ENCODE peak calls at places on chromosome 19, in eight cellular contexts. H is endothelial cell of umbilical vein, X is upper lobe of left lung, P is sigmoid colon, F is HCT116, B is SK-N-SH, C is Panc1, M is breast epithelium. G is an unnamed sample.

GRCh38 chr19:6038634-6039405 is 60.9 kb upstream of the RANBP3 start:
- DNase-seq in B (no peak), C (no peak), X (no peak), P (no peak), F (no peak), H (no peak), M (peak; percentile 39), G (no peak)

GRCh38 chr19:13120817-13121216 is 2.8 kb downstream of the NACC1 start:
- DNase-seq in X (no peak), B (no peak), H (no peak), C (no peak), M (no peak), F (no peak), P (no peak), G (no peak)

GRCh38 chr19:41377977-41378707 is 1.8 kb downstream of the TMEM91 start:
- DNase-seq in X (no peak), B (peak; percentile 71), P (no peak), H (no peak), C (no peak), F (no peak), M (no peak), G (no peak)

GRCh38 chr19:32566246-32566830 is 14.7 kb upstream of the PDCD5 start:
- DNase-seq in P (no peak), B (no peak), C (no peak), F (no peak), M (no peak), X (no peak), H (no peak), G (no peak)

GRCh38 chr19:4684312-4685095 is 14.4 kb upstream of the MYDGF start:
- DNase-seq in F (no peak), P (no peak), X (no peak), B (no peak), H (no peak), C (no peak), M (no peak), G (no peak)

GRCh38 chr19:44626067-44626624 is 12.8 kb downstream of the IGSF23 start:
- DNase-seq in X (no peak), B (no peak), P (no peak), C (no peak), F (peak; percentile 66), H (peak; percentile 93), M (peak; percentile 64), G (no peak)

GRCh38 chr19:19758164-19758563 is 25.3 kb upstream of the ZNF14 start:
- DNase-seq in B (peak; percentile 20), P (no peak), X (no peak), C (no peak), M (no peak), F (no peak), H (no peak), G (no peak)

GRCh38 chr19:55581828-55582223 is 1.2 kb upstream of the ZNF579 start:
- DNase-seq in F (no peak), C (no peak), B (no peak), M (no peak), X (no peak), P (no peak), H (no peak), G (no peak)

GRCh38 chr19:14370169-14370998 is 10.9 kb upstream of the ADGRE5 start:
- DNase-seq in P (no peak), H (no peak), F (no peak), B (no peak), M (no peak), C (no peak), X (no peak), G (no peak)

GRCh38 chr19:3054972-3055740 is 7.1 kb downstream of the TLE5 start:
- DNase-seq in H (no peak), C (no peak), M (no peak), B (no peak), X (no peak), F (no peak), P (no peak), G (no peak)

GRCh38 chr19:33467851-33468250 is 53.7 kb downstream of the PEPD start:
- DNase-seq in M (peak; percentile 35), P (no peak), C (no peak), B (no peak), F (no peak), X (peak; percentile 2), H (no peak), G (no peak)

GRCh38 chr19:7340959-7341837 is 7.5 kb upstream of the ARHGEF18 start:
- DNase-seq in F (peak; percentile 67), X (peak; percentile 79), C (peak; percentile 52), B (peak; percentile 71), P (peak; percentile 89), M (peak; percentile 73), H (peak; percentile 86), G (no peak)

GRCh38 chr19:38894968-38895367 is 4.5 kb downstream of the SIRT2 start:
- DNase-seq in C (no peak), P (no peak), M (no peak), X (no peak), F (no peak), H (no peak), B (no peak), G (no peak)

GRCh38 chr19:31616031-31616430 is 266.8 kb upstream of the TSHZ3 start:
- DNase-seq in B (no peak), M (no peak), F (no peak), C (no peak), P (no peak), X (no peak), H (no peak), G (no peak)

GRCh38 chr19:1248454-1249297 is at the start of gene MIDN:
- DNase-seq in P (peak; percentile 93), X (peak; percentile 86), M (peak; percentile 84), C (no peak), F (no peak), H (peak; percentile 86), B (peak; percentile 87), G (no peak)

GRCh38 chr19:1249990-1250298 is 1.6 kb downstream of the MIDN start:
- DNase-seq in F (no peak), M (no peak), C (no peak), H (no peak), B (no peak), X (no peak), P (no peak), G (no peak)

GRCh38 chr19:1245884-1246816 is 2.2 kb upstream of the MIDN start:
- DNase-seq in B (no peak), C (no peak), P (peak; percentile 90), X (peak; percentile 88), F (no peak), H (no peak), M (no peak), G (no peak)

GRCh38 chr19:1249298-1249989 is 1.1 kb downstream of the MIDN start:
- DNase-seq in C (no peak), H (peak; percentile 94), X (peak; percentile 96), B (peak; percentile 92), P (peak; percentile 98), M (peak; percentile 94), F (peak; percentile 89), G (no peak)

GRCh38 chr19:1247747-1248453 is 483 bp upstream of the MIDN start:
- DNase-seq in M (no peak), H (peak; percentile 90), B (peak; percentile 60), P (peak; percentile 91), F (no peak), C (no peak), X (peak; percentile 87), G (no peak)
- TF ChIP-seq POLR2AphosphoS5 in M (no peak), H (peak; percentile 4), B (no peak), P (no peak), F (no peak), C (peak; percentile 11), X (peak; percentile 6), G (peak; percentile 79)

DNA sequence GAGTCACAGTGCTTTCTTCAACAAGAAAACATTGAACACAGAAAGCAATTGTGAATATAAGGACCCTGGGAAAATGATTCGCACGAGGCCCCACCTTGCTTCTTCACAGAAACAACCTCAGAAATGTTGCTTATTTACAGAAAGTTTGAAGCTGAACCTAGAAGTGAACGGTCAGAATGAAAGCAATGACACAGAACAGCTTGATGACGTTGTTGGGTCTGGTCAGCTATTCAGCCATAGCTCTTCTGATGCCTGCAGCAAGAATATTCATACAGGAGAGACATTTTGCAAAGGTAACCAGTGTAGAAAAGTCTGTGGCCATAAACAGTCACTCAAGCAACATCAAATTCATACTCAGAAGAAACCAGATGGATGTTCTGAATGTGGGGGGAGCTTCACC is 15.7 kb downstream of the ZNF175 start:
- DNase-seq in P (no peak), F (no peak), X (no peak), C (no peak), M (no peak), B (no peak), H (no peak), G (no peak)
- H3K4me1 ChIP-seq in P (no peaks in the 10 kb centered on the region), F (no peaks in the 10 kb centered on the region), X (no peaks in the 10 kb centered on the region), C (no peaks in the 10 kb centered on the region), M (no peaks in the 10 kb centered on the region), B (no peaks in the 10 kb centered on the region), H (no peaks in the 10 kb centered on the region), G (no peaks in the 10 kb centered on the region)

DNA sequence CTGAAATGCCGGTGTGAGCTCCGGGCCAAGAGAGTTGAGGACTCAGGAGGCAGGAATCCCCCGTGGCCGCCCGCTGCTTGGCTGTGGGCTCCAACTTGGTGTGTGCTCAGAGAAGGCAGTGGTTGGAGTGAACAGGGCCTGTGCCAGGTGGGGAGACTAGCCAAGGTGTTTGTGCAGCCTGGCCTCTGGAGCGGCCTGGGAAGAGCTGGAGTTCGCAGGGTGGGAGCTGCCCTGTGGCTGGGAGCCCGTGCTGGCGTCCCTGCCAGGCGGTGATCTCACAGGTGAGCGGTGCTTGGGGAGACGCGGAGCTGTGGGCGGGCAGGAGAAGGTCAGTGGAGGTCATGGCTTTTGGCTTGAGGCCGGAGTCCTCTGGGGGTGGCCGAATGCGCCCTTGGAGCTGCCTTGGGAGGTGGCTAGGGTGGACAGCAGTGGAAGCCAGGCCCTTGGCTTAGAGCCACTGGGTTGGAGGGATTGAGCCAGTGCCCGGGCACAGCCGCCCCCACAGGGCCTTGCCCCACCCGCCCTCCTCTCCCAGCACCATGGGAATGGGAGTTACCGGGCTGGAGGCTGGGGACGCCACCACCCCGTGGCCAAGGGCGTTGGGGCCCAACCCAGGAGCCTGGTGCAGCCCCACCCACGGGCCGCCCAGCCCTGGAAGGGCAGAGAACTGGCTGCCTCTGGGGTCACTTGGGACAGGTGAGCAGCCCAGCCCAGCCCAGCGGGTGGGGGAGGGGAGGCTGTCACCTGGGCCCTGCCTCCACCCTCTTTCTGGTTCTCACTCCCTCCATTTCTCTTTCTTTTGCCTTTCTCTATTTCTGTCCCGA is 7.1 kb upstream of the CIRBP start:
- DNase-seq in C (no peak), H (no peak), P (peak; percentile 86), F (no peak), X (peak; percentile 96), B (no peak), M (peak; percentile 84), G (no peak)
- TF ChIP-seq POLR2AphosphoS5 in C (peak; percentile 61), H (no peak), P (peak; percentile 23), F (peak; percentile 68), X (peak; percentile 48), B (no peak), M (peak; percentile 44), G (no peak)

GRCh38 chr19:16381756-16382401 is 57.3 kb downstream of the KLF2 start:
- DNase-seq in C (no peak), F (no peak), H (no peak), M (no peak), B (no peak), P (peak; percentile 94), X (no peak), G (no peak)
- H3K4me1 ChIP-seq in C (no peaks in the 10 kb centered on the region), F (no peaks in the 10 kb centered on the region), H (peaks cover 6% of the 10 kb centered on the region), M (no peaks in the 10 kb centered on the region), B (no peaks in the 10 kb centered on the region), P (peaks cover 30% of the 10 kb centered on the region), X (peaks cover 21% of the 10 kb centered on the region), G (peaks cover 22% of the 10 kb centered on the region)